ENCODE peak calls at places on chromosomes 3 and 15, in seven cellular contexts. One of them, this sample, is unnamed.

GRCh38 chr15:83206387-83206970 is 1.1 kb downstream of the HDGFL3 start:
- DNase-seq in PC-9: no peak
- DNase-seq in cardiac muscle cell: no peak
- DNase-seq in CD8-positive, alpha-beta memory T cell: no peak
- DNase-seq in CD4-positive, alpha-beta memory T cell: no peak
- DNase-seq in keratinocyte: no peak
- DNase-seq in psoas muscle: no peak
- DNase-seq in this sample: no peak

GRCh38 chr3:49602049-49602554 is 47.8 kb downstream of the BSN start:
- DNase-seq in psoas muscle: no peak
- DNase-seq in cardiac muscle cell: no peak
- DNase-seq in CD4-positive, alpha-beta memory T cell: no peak
- DNase-seq in CD8-positive, alpha-beta memory T cell: no peak
- DNase-seq in PC-9: peak; percentile 79
- DNase-seq in keratinocyte: no peak
- DNase-seq in this sample: no peak

GRCh38 chr15:38102972-38103371 is 149.7 kb upstream of the SPRED1 start:
- DNase-seq in psoas muscle: no peak
- DNase-seq in cardiac muscle cell: no peak
- DNase-seq in keratinocyte: no peak
- DNase-seq in CD8-positive, alpha-beta memory T cell: no peak
- DNase-seq in PC-9: no peak
- DNase-seq in CD4-positive, alpha-beta memory T cell: no peak
- DNase-seq in this sample: no peak

GRCh38 chr15:64697911-64698369 is 77.4 kb downstream of the RBPMS2 start:
- DNase-seq in CD4-positive, alpha-beta memory T cell: no peak
- DNase-seq in keratinocyte: peak; percentile 25
- DNase-seq in psoas muscle: no peak
- DNase-seq in PC-9: no peak
- DNase-seq in CD8-positive, alpha-beta memory T cell: no peak
- DNase-seq in cardiac muscle cell: no peak
- DNase-seq in this sample: no peak

GRCh38 chr3:164730810-164731209 is 347.5 kb downstream of the SI start:
- DNase-seq in psoas muscle: no peak
- DNase-seq in PC-9: no peak
- DNase-seq in CD8-positive, alpha-beta memory T cell: no peak
- DNase-seq in CD4-positive, alpha-beta memory T cell: no peak
- DNase-seq in cardiac muscle cell: no peak
- DNase-seq in keratinocyte: no peak
- DNase-seq in this sample: no peak

GRCh38 chr3:192915306-192915705 is 2.4 kb downstream of the MB21D2 start:
- DNase-seq in PC-9: peak; percentile 59
- DNase-seq in keratinocyte: no peak
- DNase-seq in cardiac muscle cell: peak; percentile 68
- DNase-seq in CD8-positive, alpha-beta memory T cell: no peak
- DNase-seq in psoas muscle: no peak
- DNase-seq in CD4-positive, alpha-beta memory T cell: peak; percentile 2
- DNase-seq in this sample: peak; percentile 36

GRCh38 chr15:51736646-51737537 is 563 bp downstream of the LYSMD2 start:
- DNase-seq in PC-9: no peak
- DNase-seq in CD8-positive, alpha-beta memory T cell: peak; percentile 54
- DNase-seq in keratinocyte: no peak
- DNase-seq in CD4-positive, alpha-beta memory T cell: peak; percentile 66
- DNase-seq in psoas muscle: peak; percentile 75
- DNase-seq in cardiac muscle cell: peak; percentile 24
- DNase-seq in this sample: peak; percentile 72

GRCh38 chr3:98057631-98058030 is 22.5 kb upstream of the GABRR3 start:
- DNase-seq in keratinocyte: no peak
- DNase-seq in PC-9: no peak
- DNase-seq in CD4-positive, alpha-beta memory T cell: no peak
- DNase-seq in CD8-positive, alpha-beta memory T cell: no peak
- DNase-seq in cardiac muscle cell: no peak
- DNase-seq in psoas muscle: no peak
- DNase-seq in this sample: no peak

GRCh38 chr15:35931942-35932341 is 386.0 kb upstream of the DPH6 start:
- DNase-seq in psoas muscle: no peak
- DNase-seq in keratinocyte: no peak
- DNase-seq in CD8-positive, alpha-beta memory T cell: no peak
- DNase-seq in cardiac muscle cell: no peak
- DNase-seq in PC-9: no peak
- DNase-seq in CD4-positive, alpha-beta memory T cell: no peak
- DNase-seq in this sample: no peak

GRCh38 chr3:31571325-31571724 is 38.6 kb downstream of the STT3B start:
- DNase-seq in cardiac muscle cell: no peak
- DNase-seq in psoas muscle: no peak
- DNase-seq in keratinocyte: no peak
- DNase-seq in CD8-positive, alpha-beta memory T cell: no peak
- DNase-seq in CD4-positive, alpha-beta memory T cell: no peak
- DNase-seq in PC-9: no peak
- DNase-seq in this sample: no peak

GRCh38 chr15:32872606-32873291 is 154.9 kb downstream of the GREM1 start:
- DNase-seq in CD8-positive, alpha-beta memory T cell: no peak
- DNase-seq in CD4-positive, alpha-beta memory T cell: no peak
- DNase-seq in PC-9: no peak
- DNase-seq in cardiac muscle cell: peak; percentile 82
- DNase-seq in psoas muscle: no peak
- DNase-seq in keratinocyte: no peak
- DNase-seq in this sample: no peak

GRCh38 chr3:30702521-30703404 is 96.4 kb downstream of the TGFBR2 start:
- DNase-seq in CD4-positive, alpha-beta memory T cell: no peak
- DNase-seq in cardiac muscle cell: no peak
- DNase-seq in CD8-positive, alpha-beta memory T cell: no peak
- DNase-seq in keratinocyte: no peak
- DNase-seq in PC-9: no peak
- DNase-seq in psoas muscle: no peak
- DNase-seq in this sample: no peak

GRCh38 chr3:157087398-157088132 is 72.4 kb downstream of the CCNL1 start:
- DNase-seq in CD8-positive, alpha-beta memory T cell: no peak
- DNase-seq in cardiac muscle cell: peak; percentile 45
- DNase-seq in psoas muscle: no peak
- DNase-seq in keratinocyte: no peak
- DNase-seq in PC-9: peak; percentile 97
- DNase-seq in CD4-positive, alpha-beta memory T cell: no peak
- DNase-seq in this sample: no peak

GRCh38 chr15:81184188-81184587 is 12.5 kb upstream of the IL16 start:
- DNase-seq in psoas muscle: peak; percentile 74
- DNase-seq in cardiac muscle cell: no peak
- DNase-seq in CD8-positive, alpha-beta memory T cell: no peak
- DNase-seq in keratinocyte: no peak
- DNase-seq in PC-9: no peak
- DNase-seq in CD4-positive, alpha-beta memory T cell: no peak
- DNase-seq in this sample: no peak

GRCh38 chr3:14634763-14635400 is 16.7 kb upstream of the CCDC174 start:
- DNase-seq in psoas muscle: no peak
- DNase-seq in cardiac muscle cell: no peak
- DNase-seq in keratinocyte: no peak
- DNase-seq in CD8-positive, alpha-beta memory T cell: no peak
- DNase-seq in CD4-positive, alpha-beta memory T cell: no peak
- DNase-seq in PC-9: no peak
- DNase-seq in this sample: no peak

GRCh38 chr3:16838561-16838960 is 46.2 kb upstream of the PLCL2 start:
- DNase-seq in keratinocyte: no peak
- DNase-seq in PC-9: no peak
- DNase-seq in psoas muscle: peak; percentile 78
- DNase-seq in CD4-positive, alpha-beta memory T cell: no peak
- DNase-seq in CD8-positive, alpha-beta memory T cell: no peak
- DNase-seq in cardiac muscle cell: no peak
- DNase-seq in this sample: no peak

GRCh38 chr15:70763950-70764730 is 782 bp upstream of the UACA start:
- DNase-seq in PC-9: no peak
- DNase-seq in psoas muscle: no peak
- DNase-seq in CD8-positive, alpha-beta memory T cell: no peak
- DNase-seq in CD4-positive, alpha-beta memory T cell: peak; percentile 5
- DNase-seq in keratinocyte: no peak
- DNase-seq in cardiac muscle cell: no peak
- DNase-seq in this sample: no peak

GRCh38 chr3:196378442-196378841 is 40.3 kb upstream of the TM4SF19 start:
- DNase-seq in cardiac muscle cell: no peak
- DNase-seq in keratinocyte: no peak
- DNase-seq in CD4-positive, alpha-beta memory T cell: no peak
- DNase-seq in CD8-positive, alpha-beta memory T cell: no peak
- DNase-seq in PC-9: no peak
- DNase-seq in psoas muscle: no peak
- DNase-seq in this sample: no peak

GRCh38 chr3:103047640-103048370 is 613.0 kb downstream of the ZPLD1 start:
- DNase-seq in CD8-positive, alpha-beta memory T cell: no peak
- DNase-seq in PC-9: no peak
- DNase-seq in psoas muscle: no peak
- DNase-seq in CD4-positive, alpha-beta memory T cell: no peak
- DNase-seq in cardiac muscle cell: no peak
- DNase-seq in keratinocyte: no peak
- DNase-seq in this sample: no peak

GRCh38 chr3:188489639-188490405 is 335.9 kb downstream of the LPP start:
- DNase-seq in PC-9: peak; percentile 3
- DNase-seq in keratinocyte: no peak
- DNase-seq in CD8-positive, alpha-beta memory T cell: no peak
- DNase-seq in psoas muscle: no peak
- DNase-seq in CD4-positive, alpha-beta memory T cell: no peak
- DNase-seq in cardiac muscle cell: peak; percentile 7
- DNase-seq in this sample: peak; percentile 1

GRCh38 chr3:157311633-157312365 is 124.9 kb upstream of the PTX3 start:
- DNase-seq in CD8-positive, alpha-beta memory T cell: no peak
- DNase-seq in PC-9: peak; percentile 43
- DNase-seq in cardiac muscle cell: peak; percentile 97
- DNase-seq in psoas muscle: no peak
- DNase-seq in CD4-positive, alpha-beta memory T cell: no peak
- DNase-seq in keratinocyte: no peak
- DNase-seq in this sample: no peak

GRCh38 chr15:33915571-33916407 is 52.5 kb upstream of the CHRM5 start:
- DNase-seq in PC-9: peak; percentile 68
- DNase-seq in psoas muscle: no peak
- DNase-seq in CD4-positive, alpha-beta memory T cell: no peak
- DNase-seq in CD8-positive, alpha-beta memory T cell: no peak
- DNase-seq in cardiac muscle cell: no peak
- DNase-seq in keratinocyte: peak; percentile 5
- DNase-seq in this sample: peak; percentile 20

GRCh38 chr3:56355570-56356185 is 112.6 kb downstream of the ERC2 start:
- DNase-seq in CD8-positive, alpha-beta memory T cell: no peak
- DNase-seq in psoas muscle: no peak
- DNase-seq in PC-9: no peak
- DNase-seq in CD4-positive, alpha-beta memory T cell: no peak
- DNase-seq in keratinocyte: no peak
- DNase-seq in cardiac muscle cell: peak; percentile 3
- DNase-seq in this sample: no peak

GRCh38 chr3:134300520-134300919 is 49.9 kb upstream of the RYK start:
- DNase-seq in CD4-positive, alpha-beta memory T cell: no peak
- DNase-seq in cardiac muscle cell: no peak
- DNase-seq in PC-9: no peak
- DNase-seq in psoas muscle: no peak
- DNase-seq in keratinocyte: no peak
- DNase-seq in CD8-positive, alpha-beta memory T cell: no peak
- DNase-seq in this sample: no peak

GRCh38 chr3:48478631-48479555 is 25.1 kb downstream of the SHISA5 start:
- DNase-seq in cardiac muscle cell: no peak
- DNase-seq in CD8-positive, alpha-beta memory T cell: peak; percentile 42
- DNase-seq in keratinocyte: no peak
- DNase-seq in psoas muscle: no peak
- DNase-seq in PC-9: no peak
- DNase-seq in CD4-positive, alpha-beta memory T cell: peak; percentile 89
- DNase-seq in this sample: peak; percentile 57

DNA sequence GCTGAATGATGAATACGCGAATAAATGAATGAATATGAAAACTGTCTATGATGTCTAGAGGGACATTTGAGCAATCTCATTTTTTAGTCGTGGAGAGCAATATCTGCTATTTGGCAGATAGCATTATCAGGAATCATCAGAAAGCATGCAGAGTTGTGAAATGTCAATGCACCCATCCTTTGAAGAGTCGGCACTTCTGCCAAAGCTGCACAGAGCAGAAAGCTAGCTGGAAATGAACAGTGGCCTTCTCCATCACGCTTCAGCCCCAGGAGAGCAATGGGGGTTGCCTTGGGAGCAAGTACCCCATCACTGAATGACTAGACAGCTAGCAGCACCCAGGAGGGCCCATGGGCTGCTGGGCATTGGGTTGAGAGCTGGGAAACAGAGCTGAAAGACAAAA is 69.1 kb upstream of the PROK2 start:
- DNase-seq in CD4-positive, alpha-beta memory T cell: no peak
- DNase-seq in CD8-positive, alpha-beta memory T cell: no peak
- DNase-seq in PC-9: no peak
- DNase-seq in cardiac muscle cell: no peak
- DNase-seq in psoas muscle: no peak
- DNase-seq in keratinocyte: no peak
- DNase-seq in this sample: no peak
- H3K36me3 ChIP-seq in CD4-positive, alpha-beta memory T cell: no peaks in the 10 kb centered on the region
- H3K36me3 ChIP-seq in CD8-positive, alpha-beta memory T cell: no peaks in the 10 kb centered on the region
- H3K36me3 ChIP-seq in PC-9: no peaks in the 10 kb centered on the region
- H3K36me3 ChIP-seq in cardiac muscle cell: no peaks in the 10 kb centered on the region
- H3K36me3 ChIP-seq in psoas muscle: no peaks in the 10 kb centered on the region
- H3K36me3 ChIP-seq in keratinocyte: no peaks in the 10 kb centered on the region
- H3K36me3 ChIP-seq in this sample: no peaks in the 10 kb centered on the region

GRCh38 chr3:71130516-71131384 is 452.8 kb downstream of the FOXP1 start:
- DNase-seq in CD4-positive, alpha-beta memory T cell: peak; percentile 86
- DNase-seq in PC-9: no peak
- DNase-seq in cardiac muscle cell: peak; percentile 89
- DNase-seq in CD8-positive, alpha-beta memory T cell: peak; percentile 41
- DNase-seq in keratinocyte: no peak
- DNase-seq in psoas muscle: no peak
- DNase-seq in this sample: no peak
- H3K27me3 ChIP-seq in CD4-positive, alpha-beta memory T cell: no peaks in the 10 kb centered on the region
- H3K27me3 ChIP-seq in PC-9: no peaks in the 10 kb centered on the region
- H3K27me3 ChIP-seq in cardiac muscle cell: no peaks in the 10 kb centered on the region
- H3K27me3 ChIP-seq in CD8-positive, alpha-beta memory T cell: no peaks in the 10 kb centered on the region
- H3K27me3 ChIP-seq in keratinocyte: no peaks in the 10 kb centered on the region
- H3K27me3 ChIP-seq in psoas muscle: no peaks in the 10 kb centered on the region
- H3K27me3 ChIP-seq in this sample: peaks cover 1% of the 10 kb centered on the region

GRCh38 chr15:48425051-48425450 is 93.8 kb downstream of the DUT start:
- DNase-seq in CD8-positive, alpha-beta memory T cell: no peak
- DNase-seq in cardiac muscle cell: no peak
- DNase-seq in CD4-positive, alpha-beta memory T cell: no peak
- DNase-seq in psoas muscle: no peak
- DNase-seq in keratinocyte: no peak
- DNase-seq in PC-9: no peak
- DNase-seq in this sample: no peak
- H3K36me3 ChIP-seq in CD8-positive, alpha-beta memory T cell: no peaks in the 10 kb centered on the region
- H3K36me3 ChIP-seq in cardiac muscle cell: no peaks in the 10 kb centered on the region
- H3K36me3 ChIP-seq in CD4-positive, alpha-beta memory T cell: no peaks in the 10 kb centered on the region
- H3K36me3 ChIP-seq in psoas muscle: peaks cover 19% of the 10 kb centered on the region
- H3K36me3 ChIP-seq in keratinocyte: no peaks in the 10 kb centered on the region
- H3K36me3 ChIP-seq in PC-9: no peaks in the 10 kb centered on the region
- H3K36me3 ChIP-seq in this sample: peaks cover 2% of the 10 kb centered on the region

DNA sequence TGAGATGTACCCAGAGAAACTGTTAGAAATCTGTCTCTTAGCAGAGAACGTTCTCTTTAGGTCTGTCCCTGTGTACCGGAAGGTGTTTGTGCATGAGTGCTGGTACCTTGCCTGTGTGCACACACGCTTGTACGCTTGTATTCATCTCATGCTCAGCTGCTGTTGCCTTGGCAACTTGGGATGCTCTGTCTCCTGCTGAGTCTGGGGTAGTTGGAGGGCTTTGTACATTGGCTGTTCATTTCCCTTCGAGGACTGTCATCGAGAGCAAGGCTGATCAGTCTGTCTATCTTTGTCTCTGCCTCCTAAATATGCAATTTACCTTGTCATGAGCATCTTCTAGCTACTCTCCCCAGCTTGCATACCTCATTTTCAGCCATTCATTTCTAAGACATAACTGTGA is 147.2 kb downstream of the SLCO3A1 start:
- DNase-seq in psoas muscle: no peak
- DNase-seq in CD4-positive, alpha-beta memory T cell: no peak
- DNase-seq in cardiac muscle cell: no peak
- DNase-seq in keratinocyte: no peak
- DNase-seq in PC-9: no peak
- DNase-seq in CD8-positive, alpha-beta memory T cell: no peak
- DNase-seq in this sample: no peak
- H3K27me3 ChIP-seq in psoas muscle: no peaks in the 10 kb centered on the region
- H3K27me3 ChIP-seq in CD4-positive, alpha-beta memory T cell: no peaks in the 10 kb centered on the region
- H3K27me3 ChIP-seq in cardiac muscle cell: no peaks in the 10 kb centered on the region
- H3K27me3 ChIP-seq in keratinocyte: no peaks in the 10 kb centered on the region
- H3K27me3 ChIP-seq in PC-9: no peaks in the 10 kb centered on the region
- H3K27me3 ChIP-seq in CD8-positive, alpha-beta memory T cell: no peaks in the 10 kb centered on the region
- H3K27me3 ChIP-seq in this sample: peaks cover under 1% of the 10 kb centered on the region

This sample was measured in GM06990.